ENCODE peak calls at places on chromosomes 11 and 22, in six cellular contexts. N is osteoblast; D is stimulated activated naive CD8-positive, alpha-beta T cell treated with anti-CD3 and anti-CD28 coated beads, Interleukin-15, amount 100 ng/mL, for 72 hours; M is HEK293T; S is ELR; P is left kidney. V is an unnamed sample.

GRCh38 chr11:131668867-131669780 is 298.7 kb downstream of the NTM start:
- DNase-seq in N (peak), D (no peak), M (peak), S (peak), P (peak), V (peak)

GRCh38 chr22:17431179-17431578 is 61.9 kb downstream of the CECR2 start:
- DNase-seq in N (no peak), D (no peak), M (no peak), S (no peak), P (no peak), V (no peak)

GRCh38 chr22:41048791-41049717 is 43.3 kb upstream of the EP300 start:
- DNase-seq in N (peak), D (no peak), M (peak), S (peak), P (peak), V (peak)

GRCh38 chr11:116379185-116379828 is 393.5 kb downstream of the BUD13 start:
- DNase-seq in N (no peak), D (no peak), M (peak), S (peak), P (peak), V (peak)

GRCh38 chr22:42646569-42647525 is 2.3 kb downstream of the CYB5R3 start:
- DNase-seq in N (peak), D (no peak), M (no peak), S (no peak), P (no peak), V (no peak)

GRCh38 chr11:106724293-106724892 is 293.9 kb downstream of the GUCY1A2 start:
- DNase-seq in N (no peak), D (no peak), M (no peak), S (peak), P (no peak), V (no peak)

GRCh38 chr22:19743081-19743480 is 17.5 kb upstream of the TBX1 start:
- DNase-seq in N (no peak), D (no peak), M (no peak), S (no peak), P (no peak), V (no peak)

GRCh38 chr11:112050721-112051120 is 23.1 kb downstream of the PIH1D2 start:
- DNase-seq in N (no peak), D (no peak), M (no peak), S (no peak), P (no peak), V (no peak)

GRCh38 chr11:78647986-78648875 is 73.6 kb upstream of the NARS2 start:
- DNase-seq in N (no peak), D (no peak), M (peak), S (no peak), P (no peak), V (no peak)

GRCh38 chr11:102268083-102268984 is 49.0 kb upstream of the BIRC3 start:
- DNase-seq in N (peak), D (peak), M (peak), S (peak), P (peak), V (peak)

GRCh38 chr11:45607995-45608394 is 57.4 kb downstream of the CHST1 start:
- DNase-seq in N (no peak), D (no peak), M (no peak), S (no peak), P (peak), V (peak)

GRCh38 chr22:31754813-31755212 is 994 bp downstream of the DEPDC5 start:
- DNase-seq in N (no peak), D (no peak), M (no peak), S (no peak), P (no peak), V (no peak)